ENCODE peak calls at places on chromosome 17, in four cellular contexts. J, G, P and W are unnamed samples.

GRCh38 chr17:31251075-31251474 is 46.0 kb downstream of the OMG start:
- DNase-seq in P (no peak), J (no peak), G (no peak), W (no peak)

GRCh38 chr17:28227278-28228108 is 91.5 kb upstream of the TMEM97 start:
- DNase-seq in G (no peak), P (no peak), J (peak), W (no peak)

GRCh38 chr17:1203111-1203966 is 23.6 kb upstream of the ABR start:
- DNase-seq in P (no peak), J (no peak), G (peak), W (peak)

GRCh38 chr17:38730526-38731379 is 612 bp downstream of the CISD3 start:
- DNase-seq in P (peak), G (no peak), J (peak), W (no peak)

GRCh38 chr17:36880506-36880905 is 56.8 kb upstream of the LHX1 start:
- DNase-seq in P (no peak), G (no peak), J (no peak), W (no peak)

GRCh38 chr17:68100000-68100641 is 64.6 kb downstream of the KPNA2 start:
- DNase-seq in P (no peak), J (no peak), G (no peak), W (no peak)

GRCh38 chr17:82015311-82015971 is 7.2 kb downstream of the CENPX start:
- DNase-seq in P (no peak), G (no peak), J (no peak), W (no peak)

GRCh38 chr17:27733771-27734170 is 66.6 kb downstream of the NOS2 start:
- DNase-seq in P (no peak), J (no peak), G (no peak), W (no peak)

GRCh38 chr17:43324205-43324893 is 74.4 kb upstream of the ARL4D start:
- DNase-seq in P (no peak), J (no peak), G (no peak), W (no peak)